ENCODE peak calls at places on chromosomes 7 and 10, in six cellular contexts. L, J, S, W, D and U are unnamed samples.

GRCh38 chr10:119747940-119748339 is 22.1 kb downstream of the INPP5F start:
- DNase-seq in D (no peak), L (no peak), W (peak; percentile 17), S (no peak), J (no peak), U (no peak)

GRCh38 chr7:149635561-149636329 is 137.6 kb downstream of the ZNF467 start:
- DNase-seq in L (no peak), J (no peak), D (peak; percentile 92), W (no peak), S (peak; percentile 40), U (no peak)

GRCh38 chr10:23157239-23157661 is 34.9 kb upstream of the PTF1A start:
- DNase-seq in L (no peak), W (no peak), J (no peak), D (no peak), S (no peak), U (no peak)

GRCh38 chr10:69728335-69728861 is 73.3 kb upstream of the COL13A1 start:
- DNase-seq in J (no peak), W (no peak), D (peak; percentile 66), S (peak; percentile 94), L (peak; percentile 80), U (no peak)

GRCh38 chr7:82288769-82289535 is 154.6 kb downstream of the CACNA2D1 start:
- DNase-seq in J (no peak), W (no peak), S (no peak), D (no peak), L (no peak), U (no peak)

GRCh38 chr10:69929575-69929974 is 123.1 kb upstream of the MACROH2A2 start:
- DNase-seq in W (no peak), J (no peak), S (no peak), L (no peak), D (no peak), U (no peak)

GRCh38 chr10:42979730-42980467 is 97.0 kb upstream of the RET start:
- DNase-seq in S (no peak), D (peak; percentile 27), W (no peak), L (no peak), J (peak; percentile 6), U (no peak)

GRCh38 chr10:131310904-131311660 is 439 bp downstream of the TCERG1L start:
- DNase-seq in S (no peak), L (no peak), D (peak; percentile 32), W (no peak), J (peak; percentile 28), U (no peak)

GRCh38 chr10:132402781-132403241 is 5.8 kb downstream of the PWWP2B start:
- DNase-seq in S (no peak), D (no peak), L (no peak), J (no peak), W (no peak), U (no peak)

GRCh38 chr10:65194555-65194954 is 1673.4 kb downstream of the REEP3 start:
- DNase-seq in W (no peak), J (no peak), D (no peak), S (no peak), L (no peak), U (no peak)

GRCh38 chr10:75238182-75239180 is 2.7 kb upstream of the COMTD1 start:
- DNase-seq in W (no peak), J (no peak), D (peak; percentile 74), S (no peak), L (no peak), U (no peak)

GRCh38 chr7:108589874-108590273 is 20.2 kb downstream of the DNAJB9 start:
- DNase-seq in D (no peak), S (peak; percentile 45), J (no peak), W (no peak), L (no peak), U (no peak)

GRCh38 chr10:126667568-126667967 is 2.9 kb downstream of the C10orf90 start:
- DNase-seq in S (no peak), J (no peak), D (no peak), L (no peak), W (no peak), U (no peak)

GRCh38 chr10:13053794-13054462 is 46.0 kb upstream of the OPTN start:
- DNase-seq in J (no peak), W (no peak), D (peak; percentile 58), S (no peak), L (no peak), U (no peak)

GRCh38 chr10:80598951-80599350 is 61.2 kb downstream of the SH2D4B start:
- DNase-seq in S (no peak), W (no peak), D (no peak), L (no peak), J (no peak), U (no peak)

GRCh38 chr7:78437118-78437517 is 638.5 kb downstream of the PHTF2 start:
- DNase-seq in D (no peak), L (peak; percentile 78), W (no peak), S (peak; percentile 1), J (no peak), U (no peak)

GRCh38 chr10:80160361-80161128 is 28.0 kb downstream of the PLAC9 start:
- DNase-seq in J (no peak), W (no peak), S (no peak), D (no peak), L (no peak), U (no peak)

GRCh38 chr10:5832946-5833345 is 19.7 kb upstream of the GDI2 start:
- DNase-seq in L (no peak), D (no peak), W (no peak), S (no peak), J (no peak), U (peak; percentile 78)

GRCh38 chr7:140062528-140063299 is at the start of gene PARP12:
- DNase-seq in D (peak; percentile 78), W (peak; percentile 7), J (peak; percentile 56), L (peak; percentile 77), S (peak; percentile 76), U (peak; percentile 92)

GRCh38 chr7:149459540-149460433 is 1.1 kb downstream of the ZNF777 start:
- DNase-seq in S (peak; percentile 20), L (no peak), W (no peak), D (no peak), J (no peak), U (peak; percentile 28)

GRCh38 chr7:2282185-2282751 is 32.0 kb downstream of the SNX8 start:
- DNase-seq in D (no peak), W (peak; percentile 26), J (no peak), L (no peak), S (no peak), U (no peak)

GRCh38 chr10:44975487-44976331 is 2.9 kb downstream of the DEPP1 start:
- DNase-seq in D (peak; percentile 59), W (no peak), J (no peak), L (peak; percentile 76), S (peak; percentile 90), U (peak; percentile 83)

GRCh38 chr10:44976352-44977198 is 2.0 kb downstream of the DEPP1 start:
- DNase-seq in W (no peak), S (peak; percentile 18), J (no peak), L (no peak), D (no peak), U (no peak)

GRCh38 chr10:44978570-44979280 is at the start of gene DEPP1:
- DNase-seq in S (peak; percentile 95), W (peak; percentile 97), J (peak; percentile 82), L (peak; percentile 93), D (peak; percentile 92), U (peak; percentile 95)

GRCh38 chr10:44978213-44978569 is 418 bp downstream of the DEPP1 start:
- DNase-seq in J (no peak), W (no peak), S (no peak), D (no peak), L (no peak), U (no peak)

DNA sequence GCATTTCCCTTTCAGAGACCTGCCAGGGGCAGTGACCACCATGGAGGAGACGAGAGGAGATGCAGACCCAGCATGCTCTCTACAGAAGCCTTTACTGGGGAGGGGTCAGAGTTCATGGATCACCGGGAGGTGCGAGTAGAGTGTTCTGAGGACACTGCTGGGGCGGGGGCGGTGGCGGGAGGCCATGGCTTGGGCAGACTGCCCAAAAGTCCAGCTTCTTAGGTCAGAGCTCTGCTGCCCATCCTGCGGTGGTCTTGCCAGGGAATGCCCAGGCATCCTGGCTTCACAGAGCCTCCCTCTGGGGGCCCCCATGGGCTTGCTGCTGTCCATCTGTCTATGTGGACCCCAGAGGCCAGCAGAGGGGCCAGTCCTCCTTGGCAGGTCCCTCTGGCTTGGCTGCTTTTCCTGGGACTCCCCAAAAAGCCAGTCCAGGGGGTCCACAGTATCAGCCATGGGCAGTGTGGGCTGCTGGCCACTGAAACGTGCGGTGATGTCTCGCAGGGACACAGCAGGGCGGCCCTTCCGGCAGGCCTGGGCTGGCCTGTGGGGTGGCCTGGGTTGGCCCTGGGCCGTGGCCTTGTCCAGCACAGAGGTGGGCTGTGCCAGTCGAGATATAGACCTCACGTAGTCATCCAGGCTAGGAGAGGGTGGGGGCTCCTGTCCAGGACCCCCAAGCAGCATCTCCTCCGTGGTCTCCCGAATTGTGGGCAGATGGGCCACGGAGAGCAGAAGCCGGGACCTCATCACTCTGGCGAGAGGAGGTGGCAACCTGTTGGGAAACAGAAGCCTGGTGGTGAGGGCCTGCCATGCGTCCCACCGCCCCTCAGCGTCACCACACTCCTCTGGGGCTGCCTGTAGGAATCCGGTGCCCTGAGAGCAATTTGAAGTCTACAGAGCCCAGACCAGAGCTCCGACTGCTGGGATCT is 1.1 kb downstream of the DEPP1 start:
- DNase-seq in D (no peak), W (peak; percentile 24), S (no peak), J (no peak), L (no peak), U (no peak)
- TF ChIP-seq CTCF in D (peak; percentile 12), W (no peak), S (no peak), J (no peak), L (no peak), U (no peak)

GRCh38 chr10:86971146-86971991 is 3.1 kb downstream of the ADIRF start:
- DNase-seq in L (peak; percentile 85), D (peak; percentile 71), J (peak; percentile 61), W (no peak), S (peak; percentile 89), U (peak; percentile 75)
- TF ChIP-seq CTCF in L (no peak), D (no peak), J (peak; percentile 36), W (no peak), S (peak; percentile 33), U (no peak)

DNA sequence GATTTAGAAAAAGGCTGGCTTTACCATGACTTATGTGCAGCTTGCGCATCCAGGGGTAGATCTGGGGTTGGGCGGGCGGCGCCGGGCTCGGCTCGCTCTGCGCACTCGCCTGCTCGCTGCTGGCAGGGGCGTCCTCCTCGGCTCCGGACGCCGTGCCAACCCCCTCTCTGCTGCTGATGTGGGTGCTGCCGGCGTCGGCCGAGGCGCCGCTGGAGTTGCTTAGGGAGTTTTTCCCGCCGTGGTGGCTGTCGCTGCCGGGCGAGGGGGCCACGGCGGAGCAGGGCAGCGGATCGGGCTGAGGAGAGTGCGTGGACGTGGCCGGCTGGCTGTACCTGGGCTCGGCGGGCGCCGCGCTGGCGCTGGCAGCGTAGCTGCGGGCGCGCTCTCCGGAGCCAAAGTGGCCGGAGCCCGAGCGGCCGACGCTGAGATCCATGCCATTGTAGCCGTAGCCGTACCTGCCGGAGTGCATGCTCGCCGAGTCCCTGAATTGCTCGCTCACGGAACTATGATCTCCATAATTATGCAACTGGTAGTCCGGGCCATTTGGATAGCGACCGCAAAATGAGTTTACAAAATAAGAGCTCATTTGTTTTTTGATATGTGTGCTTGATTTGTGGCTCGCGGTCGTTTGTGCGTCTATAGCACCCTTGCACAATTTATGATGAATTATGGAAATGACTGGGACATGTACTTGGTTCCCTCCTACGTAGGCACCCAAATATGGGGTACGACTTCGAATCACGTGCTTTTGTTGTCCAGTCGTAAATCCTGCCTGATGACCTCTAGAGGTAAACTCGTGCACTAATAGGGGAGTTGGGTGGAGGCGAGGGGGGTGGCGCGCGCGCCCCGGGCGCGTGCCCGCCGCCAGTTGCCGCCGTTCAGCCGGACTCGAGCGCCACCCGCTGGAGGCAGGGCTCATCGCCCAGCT is at the start of gene HOXA5:
- DNase-seq in W (no peak), S (peak; percentile 99), D (peak; percentile 88), L (peak; percentile 100), J (peak; percentile 87), U (no peak)
- TF ChIP-seq CTCF in W (no peak), S (peak; percentile 91), D (peak; percentile 95), L (peak; percentile 98), J (peak; percentile 97), U (peak; percentile 8)

GRCh38 chr7:44646921-44647636 is 40.7 kb downstream of the OGDH start:
- DNase-seq in S (no peak), L (no peak), D (no peak), J (no peak), W (no peak), U (no peak)
- TF ChIP-seq CTCF in S (no peak), L (no peak), D (no peak), J (no peak), W (no peak), U (no peak)